ENCODE peak calls at places on chromosomes 2 and 18, in nine cellular contexts. A is A549, F is H1, B is K562, U is GM12878, L is HepG2, Q is HCT116, G is endothelial cell of umbilical vein, S is SK-N-SH. X is an unnamed sample.
A peak's percentile ranks its signal among the peaks of the same experiment; 100 is the strongest.

GRCh38 chr2:240306185-240306584 is 129.3 kb upstream of the GPC1 start:
- DNase-seq in A (no peak), F (no peak), B (no peak), U (no peak), L (no peak), Q (no peak), G (no peak), S (no peak), X (no peak)

GRCh38 chr2:240571314-240571973 is 3.2 kb downstream of the RNPEPL1 start:
- DNase-seq in A (no peak), F (no peak), B (no peak), U (no peak), L (no peak), Q (no peak), G (no peak), S (peak; percentile 19), X (no peak)

GRCh38 chr18:61335737-61336555 is 2.7 kb downstream of the CDH20 start:
- DNase-seq in A (no peak), F (no peak), B (no peak), U (no peak), L (no peak), Q (no peak), G (no peak), S (no peak), X (no peak)

GRCh38 chr2:44746856-44747612 is 194.5 kb upstream of the SIX3 start:
- DNase-seq in A (no peak), F (no peak), B (no peak), U (no peak), L (no peak), Q (no peak), G (no peak), S (peak; percentile 22), X (no peak)

GRCh38 chr2:42999391-42999811 is 207.0 kb upstream of the HAAO start:
- DNase-seq in A (no peak), F (no peak), B (no peak), U (no peak), L (peak; percentile 53), Q (no peak), G (no peak), S (peak; percentile 20), X (no peak)

GRCh38 chr18:23550898-23551297 is 35.4 kb downstream of the NPC1 start:
- DNase-seq in A (no peak), F (no peak), B (no peak), U (no peak), L (no peak), Q (no peak), G (no peak), S (no peak), X (no peak)

GRCh38 chr2:113278073-113278811 is 479 bp downstream of the PAX8 start:
- DNase-seq in A (no peak), F (peak; percentile 62), B (no peak), U (no peak), L (no peak), Q (no peak), G (no peak), S (peak; percentile 31), X (no peak)

GRCh38 chr2:101124061-101124460 is 27.1 kb downstream of the TBC1D8 start:
- DNase-seq in A (no peak), F (no peak), B (no peak), U (no peak), L (peak; percentile 22), Q (no peak), G (peak; percentile 63), S (no peak), X (no peak)

GRCh38 chr2:44247924-44248323 is 27.4 kb upstream of the SLC3A1 start:
- DNase-seq in A (no peak), F (no peak), B (peak; percentile 10), U (no peak), L (no peak), Q (no peak), G (no peak), S (no peak), X (peak; percentile 37)

GRCh38 chr2:27013738-27014137 is 19.0 kb upstream of the TMEM214 start:
- DNase-seq in A (no peak), F (no peak), B (no peak), U (no peak), L (no peak), Q (no peak), G (no peak), S (no peak), X (no peak)

GRCh38 chr18:9914334-9914583 is 443 bp downstream of the VAPA start:
- DNase-seq in A (no peak), F (no peak), B (peak; percentile 79), U (no peak), L (no peak), Q (no peak), G (no peak), S (peak; percentile 84), X (peak; percentile 68)

GRCh38 chr2:105925390-105925789 is 180.7 kb downstream of the NCK2 start:
- DNase-seq in A (no peak), F (no peak), B (no peak), U (no peak), L (no peak), Q (no peak), G (no peak), S (peak; percentile 73), X (no peak)

GRCh38 chr18:45107425-45107824 is 426.7 kb downstream of the SETBP1 start:
- DNase-seq in A (no peak), F (no peak), B (no peak), U (no peak), L (no peak), Q (no peak), G (no peak), S (no peak), X (no peak)

GRCh38 chr18:3463052-3463451 is 13.1 kb downstream of the TGIF1 start:
- DNase-seq in A (no peak), F (no peak), B (no peak), U (no peak), L (no peak), Q (no peak), G (peak; percentile 46), S (no peak), X (no peak)

DNA sequence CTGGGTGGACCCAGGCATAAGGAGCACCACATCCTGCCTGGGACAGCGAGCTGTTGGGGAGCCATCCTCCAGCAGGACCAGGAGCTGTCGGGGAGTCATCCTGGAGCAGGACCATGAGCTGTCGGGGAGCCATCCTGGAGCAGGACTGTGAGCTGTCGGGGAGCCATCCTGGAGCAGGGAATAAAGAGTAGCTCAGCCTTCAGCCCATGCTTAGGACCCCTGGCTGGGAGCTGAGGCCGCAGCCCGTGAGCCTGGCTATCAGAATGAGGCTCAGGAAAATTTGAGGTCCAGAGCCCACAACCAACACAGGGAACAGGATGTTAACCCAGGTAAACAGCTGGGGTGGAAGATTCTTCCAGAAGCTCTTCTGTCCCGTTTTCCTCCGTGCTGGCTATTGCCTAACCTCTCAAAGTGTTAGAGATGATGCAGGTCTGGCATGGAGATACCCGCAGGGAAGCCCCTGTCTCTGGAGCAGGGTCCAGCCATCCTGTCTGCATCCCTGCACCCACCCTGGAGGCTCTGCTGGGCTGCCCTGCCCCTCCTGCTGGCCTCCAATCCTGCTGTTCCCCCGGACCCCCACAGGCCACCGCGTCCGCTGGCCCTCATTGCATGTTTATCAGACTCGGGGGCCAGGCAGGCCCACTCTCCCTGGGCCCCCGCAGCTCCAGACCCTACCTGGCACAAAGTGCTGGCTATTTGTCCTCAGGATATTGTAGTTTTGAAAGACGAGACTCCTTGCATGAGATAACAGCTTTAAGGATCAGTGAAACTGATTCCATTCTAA is 243.5 kb upstream of the MYT1L start:
- DNase-seq in A (no peak), F (no peak), B (no peak), U (no peak), L (no peak), Q (no peak), G (no peak), S (no peak), X (no peak)
- TF ChIP-seq CTCF in A (no peak), F (no peak), B (no peak), U (no peak), L (no peak), Q (no peak), G (no peak), S (no peak), X (no peak)

DNA sequence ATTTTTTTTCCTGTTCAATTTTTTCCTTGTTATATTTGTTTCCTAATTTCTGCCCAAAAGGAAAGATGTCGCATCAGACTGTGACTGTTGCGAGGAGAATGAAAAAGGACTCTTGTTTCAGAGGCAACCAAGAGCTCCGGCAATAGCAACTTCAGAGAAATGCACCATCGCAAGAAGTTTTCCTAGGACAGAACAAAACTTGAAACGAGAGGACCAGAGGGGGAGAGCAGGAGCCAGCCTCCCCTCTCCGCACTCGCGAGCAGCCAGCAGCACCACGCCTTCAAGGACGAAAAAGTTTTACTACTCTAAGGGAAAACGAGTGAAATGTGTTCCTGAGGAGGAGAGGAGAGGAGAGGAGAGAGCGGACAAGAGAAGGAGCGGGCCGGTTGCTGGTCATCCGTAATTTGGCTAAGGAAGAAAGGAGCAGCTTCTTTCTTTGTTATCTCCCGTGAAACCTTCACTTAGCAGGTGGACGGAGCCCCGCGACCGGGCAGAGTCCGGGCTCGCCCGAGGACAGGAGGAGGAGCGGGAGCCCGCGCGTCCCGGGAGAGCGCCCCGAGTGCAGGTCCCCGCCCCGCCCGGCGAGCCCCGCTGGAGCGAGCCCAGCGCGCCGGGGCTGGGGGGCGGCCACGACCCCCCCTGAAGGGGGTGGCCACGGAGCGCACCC is 725 bp downstream of the POU3F3 start:
- DNase-seq in A (no peak), F (peak; percentile 67), B (no peak), U (no peak), L (no peak), Q (no peak), G (no peak), S (no peak), X (no peak)
- H3K4me3 ChIP-seq in A (peak overlapping the region; percentile 44), F (peak overlapping the region; percentile 23), B (no peak overlapping the region), U (no peak overlapping the region), L (no peak overlapping the region), Q (no peak overlapping the region), G (no peak overlapping the region), S (peak overlapping the region; percentile 16), X (peak overlapping the region; percentile 38)

GRCh38 chr2:127609031-127609751 is 36.8 kb upstream of the GPR17 start:
- DNase-seq in A (no peak), F (no peak), B (no peak), U (no peak), L (no peak), Q (no peak), G (no peak), S (no peak), X (no peak)
- TF ChIP-seq MAX in A (no peak), F (no peak), B (no peak), U (no peak), L (no peak), Q (no peak), G (no peak), S (no peak), X (no peak)

DNA sequence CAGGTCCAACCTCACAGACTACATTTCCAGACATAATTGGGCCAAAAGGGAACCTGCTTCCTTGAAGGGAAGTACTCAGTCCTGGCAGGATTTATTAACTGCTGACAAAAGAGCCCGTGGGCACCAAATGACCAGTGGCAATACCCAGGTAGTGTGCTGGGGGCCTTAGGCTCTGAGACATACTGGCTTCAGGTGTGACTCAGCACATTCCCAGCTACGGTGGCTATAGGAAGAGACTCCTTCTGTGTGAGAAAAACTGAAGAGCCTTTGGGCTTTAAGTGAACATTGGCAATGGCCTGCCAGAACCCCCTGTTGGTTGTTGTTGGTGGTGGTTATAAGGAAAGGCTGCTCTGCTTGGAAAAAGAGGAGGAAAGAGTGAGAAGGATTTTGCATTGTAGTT is 401.8 kb downstream of the KCNJ3 start:
- DNase-seq in A (no peak), F (no peak), B (no peak), U (no peak), L (no peak), Q (peak; percentile 19), G (no peak), S (no peak), X (no peak)
- TF ChIP-seq CTCF in A (no peak), F (no peak), B (no peak), U (no peak), L (no peak), Q (peak; percentile 16), G (no peak), S (no peak), X (no peak)

X was measured in NB4.